ENCODE peak calls at places on chromosome 10, in five cellular contexts. C is H7, X is fibroblast of mammary gland, O is neural progenitor cell, V is NCI-H2171 treated with DMSO at 0.1 percent for 48 hours. E is an unnamed sample.

GRCh38 chr10:71860243-71861029 is 9.4 kb upstream of the PSAP start:
- DNase-seq in C (peak; percentile 73), X (peak; percentile 100), O (peak; percentile 72), V (peak; percentile 90), E (peak; percentile 96)

GRCh38 chr10:53490553-53490952 is 718.0 kb upstream of the MBL2 start:
- DNase-seq in C (no peak), X (no peak), O (no peak), V (no peak), E (no peak)

GRCh38 chr10:7412482-7413251 is 1.8 kb upstream of the SFMBT2 start:
- DNase-seq in C (peak; percentile 77), X (no peak), O (peak; percentile 84), V (no peak), E (peak; percentile 77)

GRCh38 chr10:6037975-6038624 is 24.1 kb downstream of the IL2RA start:
- DNase-seq in C (no peak), X (no peak), O (no peak), V (no peak), E (peak; percentile 10)

GRCh38 chr10:43353495-43354324 is 17.7 kb upstream of the FXYD4 start:
- DNase-seq in C (peak; percentile 27), X (no peak), O (no peak), V (no peak), E (no peak)

GRCh38 chr10:71696635-71697326 is 22.8 kb downstream of the C10orf105 start:
- DNase-seq in C (peak; percentile 95), X (peak; percentile 20), O (peak; percentile 87), V (peak; percentile 11), E (no peak)

GRCh38 chr10:132735341-132735775 is 50.6 kb downstream of the NKX6-2 start:
- DNase-seq in C (no peak), X (no peak), O (no peak), V (no peak), E (no peak)

GRCh38 chr10:132703305-132704007 is 82.5 kb downstream of the NKX6-2 start:
- DNase-seq in C (no peak), X (no peak), O (no peak), V (no peak), E (no peak)

GRCh38 chr10:89419548-89419947 is 5.2 kb downstream of the IFIT5 start:
- DNase-seq in C (peak; percentile 43), X (peak; percentile 55), O (no peak), V (no peak), E (no peak)

GRCh38 chr10:59607971-59608370 is 101.7 kb downstream of the SLC16A9 start:
- DNase-seq in C (no peak), X (no peak), O (no peak), V (no peak), E (no peak)

GRCh38 chr10:88989824-88990527 is 622 bp upstream of the FAS start:
- DNase-seq in C (no peak), X (peak; percentile 96), O (no peak), V (no peak), E (no peak)

GRCh38 chr10:77387247-77387646 is 250.4 kb downstream of the KCNMA1 start:
- DNase-seq in C (no peak), X (no peak), O (no peak), V (no peak), E (no peak)

GRCh38 chr10:80186364-80187012 is 18.8 kb downstream of the ANXA11 start:
- DNase-seq in C (no peak), X (peak; percentile 62), O (no peak), V (no peak), E (peak; percentile 83)

GRCh38 chr10:48522011-48522765 is 82.7 kb downstream of the ARHGAP22 start:
- DNase-seq in C (no peak), X (no peak), O (no peak), V (no peak), E (peak; percentile 67)

GRCh38 chr10:4127518-4128315 is 342.7 kb upstream of the KLF6 start:
- DNase-seq in C (no peak), X (no peak), O (no peak), V (no peak), E (no peak)

GRCh38 chr10:37741831-37742230 is 115.6 kb downstream of the ZNF248 start:
- DNase-seq in C (no peak), X (no peak), O (no peak), V (no peak), E (no peak)

GRCh38 chr10:18713077-18713476 is 53.8 kb downstream of the ARL5B start:
- DNase-seq in C (no peak), X (peak; percentile 95), O (no peak), V (no peak), E (no peak)

GRCh38 chr10:21675157-21675796 is 141.2 kb downstream of the MLLT10 start:
- DNase-seq in C (peak; percentile 5), X (peak; percentile 52), O (peak; percentile 45), V (no peak), E (no peak)

GRCh38 chr10:75739454-75740143 is 308.2 kb downstream of the LRMDA start:
- DNase-seq in C (no peak), X (no peak), O (no peak), V (no peak), E (no peak)

GRCh38 chr10:71319042-71319799 is at the start of gene SLC29A3:
- DNase-seq in C (peak; percentile 97), X (peak; percentile 63), O (peak; percentile 94), V (peak; percentile 76), E (peak; percentile 88)

E was measured in cardiac septum.